ENCODE peak calls at places on chromosome 1, in eight cellular contexts. F, P, S, M, T, J, N and G are unnamed samples.

GRCh38 chr1:186195377-186195931 is 179.6 kb downstream of the TPR start:
- DNase-seq in F (no peak), P (no peak), S (no peak), M (no peak), T (no peak), J (no peak), N (no peak), G (no peak)

GRCh38 chr1:226981386-226981817 is 41.3 kb downstream of the COQ8A start:
- DNase-seq in F (no peak), P (no peak), S (no peak), M (no peak), T (no peak), J (no peak), N (no peak), G (no peak)

GRCh38 chr1:116297495-116298212 is 75.4 kb upstream of the ATP1A1 start:
- DNase-seq in F (no peak), P (no peak), S (no peak), M (no peak), T (peak), J (no peak), N (no peak), G (no peak)

GRCh38 chr1:84300991-84301758 is at the start of gene SAMD13:
- DNase-seq in F (peak), P (peak), S (no peak), M (peak), T (no peak), J (peak), N (peak), G (peak)

GRCh38 chr1:19153169-19153568 is 56.9 kb downstream of the UBR4 start:
- DNase-seq in F (no peak), P (no peak), S (no peak), M (no peak), T (no peak), J (peak), N (no peak), G (no peak)

GRCh38 chr1:15426492-15427279 is 11.6 kb upstream of the CTRC start:
- DNase-seq in F (no peak), P (no peak), S (no peak), M (no peak), T (peak), J (no peak), N (peak), G (peak)

GRCh38 chr1:220767312-220768126 is 19.2 kb upstream of the MTARC1 start:
- DNase-seq in F (peak), P (no peak), S (no peak), M (no peak), T (no peak), J (no peak), N (no peak), G (no peak)

GRCh38 chr1:105894006-105894405 is 1162.5 kb upstream of the PRMT6 start:
- DNase-seq in F (no peak), P (no peak), S (no peak), M (no peak), T (no peak), J (no peak), N (no peak), G (no peak)

GRCh38 chr1:62288669-62289068 is 30.6 kb downstream of the KANK4 start:
- DNase-seq in F (no peak), P (no peak), S (no peak), M (no peak), T (no peak), J (no peak), N (no peak), G (no peak)

GRCh38 chr1:14603641-14604040 is 5.2 kb downstream of the KAZN start:
- DNase-seq in F (no peak), P (no peak), S (no peak), M (no peak), T (no peak), J (no peak), N (no peak), G (no peak)

GRCh38 chr1:68384321-68384813 is 65.4 kb downstream of the RPE65 start:
- DNase-seq in F (peak), P (no peak), S (no peak), M (no peak), T (no peak), J (peak), N (no peak), G (peak)

GRCh38 chr1:178818416-178818815 is 52.5 kb downstream of the ANGPTL1 start:
- DNase-seq in F (peak), P (no peak), S (no peak), M (no peak), T (no peak), J (no peak), N (no peak), G (peak)

GRCh38 chr1:41617336-41617735 is 132.9 kb upstream of the EDN2 start:
- DNase-seq in F (no peak), P (no peak), S (no peak), M (no peak), T (no peak), J (no peak), N (no peak), G (no peak)

GRCh38 chr1:44609768-44610526 is 64.3 kb downstream of the TMEM53 start:
- DNase-seq in F (no peak), P (no peak), S (no peak), M (no peak), T (no peak), J (no peak), N (no peak), G (no peak)

GRCh38 chr1:58251415-58252073 is 295.0 kb downstream of the OMA1 start:
- DNase-seq in F (no peak), P (no peak), S (peak), M (no peak), T (no peak), J (no peak), N (no peak), G (peak)

GRCh38 chr1:2019571-2020309 is 595 bp downstream of the GABRD start:
- DNase-seq in F (no peak), P (no peak), S (peak), M (no peak), T (no peak), J (no peak), N (no peak), G (no peak)